ENCODE peak calls at places on chromosomes 5 and 9, in nine cellular contexts. J is tibial nerve, T is heart left ventricle, W is Peyer's patch, M is ascending aorta, D is esophagus squamous epithelium, E is ovary, C is colonic mucosa, B is upper lobe of left lung. I is an unnamed sample.

GRCh38 chr5:58077387-58077786 is 382.5 kb downstream of the PLK2 start:
- DNase-seq in J (no peak), T (no peak), W (no peak), M (no peak), D (no peak), E (no peak), C (no peak), B (no peak), I (no peak)

GRCh38 chr5:147760086-147760485 is 22.4 kb downstream of the JAKMIP2 start:
- DNase-seq in J (no peak), T (no peak), W (no peak), M (no peak), D (no peak), E (no peak), C (no peak), B (no peak), I (no peak)

GRCh38 chr9:128917151-128917849 is 3.5 kb upstream of the PHYHD1 start:
- DNase-seq in J (peak; percentile 86), T (peak; percentile 88), W (no peak), M (peak; percentile 89), D (no peak), E (peak; percentile 92), C (peak; percentile 72), B (peak; percentile 89), I (peak; percentile 73)

GRCh38 chr5:33931136-33931535 is 5.0 kb upstream of the RXFP3 start:
- DNase-seq in J (no peak), T (no peak), W (no peak), M (no peak), D (no peak), E (no peak), C (no peak), B (no peak), I (no peak)

GRCh38 chr5:181100121-181101015 is 30.6 kb downstream of the OR2V1 start:
- DNase-seq in J (no peak), T (no peak), W (no peak), M (peak; percentile 57), D (no peak), E (no peak), C (no peak), B (no peak), I (no peak)

GRCh38 chr9:105074501-105074900 is 146.5 kb upstream of the ABCA1 start:
- DNase-seq in J (no peak), T (no peak), W (no peak), M (no peak), D (no peak), E (no peak), C (no peak), B (no peak), I (no peak)

GRCh38 chr9:116269250-116269649 is 115.7 kb downstream of the PAPPA start:
- DNase-seq in J (no peak), T (no peak), W (no peak), M (no peak), D (no peak), E (no peak), C (no peak), B (no peak), I (no peak)

GRCh38 chr5:173515526-173515925 is 100.9 kb downstream of the BOD1 start:
- DNase-seq in J (no peak), T (no peak), W (no peak), M (no peak), D (no peak), E (no peak), C (no peak), B (no peak), I (no peak)

GRCh38 chr9:104872959-104873850 is 54.8 kb downstream of the ABCA1 start:
- DNase-seq in J (peak; percentile 56), T (no peak), W (no peak), M (peak; percentile 76), D (no peak), E (peak; percentile 60), C (peak; percentile 32), B (peak; percentile 65), I (peak; percentile 28)

GRCh38 chr5:121088341-121088740 is 624.2 kb downstream of the PRR16 start:
- DNase-seq in J (no peak), T (no peak), W (no peak), M (no peak), D (no peak), E (no peak), C (no peak), B (no peak), I (no peak)

GRCh38 chr5:37839441-37840035 is 303 bp downstream of the GDNF start:
- DNase-seq in J (no peak), T (peak; percentile 76), W (no peak), M (no peak), D (no peak), E (peak; percentile 67), C (no peak), B (no peak), I (peak; percentile 25)

GRCh38 chr5:95858023-95858461 is 35.5 kb upstream of the GLRX start:
- DNase-seq in J (no peak), T (no peak), W (no peak), M (peak; percentile 92), D (no peak), E (peak; percentile 59), C (no peak), B (peak; percentile 52), I (no peak)

GRCh38 chr9:37963936-37964739 is 60.2 kb upstream of the SLC25A51 start:
- DNase-seq in J (peak; percentile 20), T (peak; percentile 55), W (no peak), M (peak; percentile 91), D (no peak), E (no peak), C (peak; percentile 66), B (peak; percentile 91), I (peak; percentile 52)

GRCh38 chr9:38022203-38022602 is 46.8 kb downstream of the SHB start:
- DNase-seq in J (no peak), T (no peak), W (no peak), M (no peak), D (no peak), E (no peak), C (no peak), B (no peak), I (no peak)

GRCh38 chr9:97803167-97804058 is 49.6 kb upstream of the FOXE1 start:
- DNase-seq in J (peak; percentile 30), T (peak; percentile 85), W (peak; percentile 61), M (no peak), D (peak; percentile 12), E (peak; percentile 22), C (peak; percentile 74), B (peak; percentile 90), I (peak; percentile 77)

GRCh38 chr5:124730381-124730780 is 16.1 kb downstream of the ZNF608 start:
- DNase-seq in J (no peak), T (no peak), W (no peak), M (no peak), D (no peak), E (no peak), C (no peak), B (no peak), I (no peak)
- H3K4me1 ChIP-seq in J (peaks cover 13% of the 10 kb centered on the region), T (no peaks in the 10 kb centered on the region), W (no peaks in the 10 kb centered on the region), M (no peaks in the 10 kb centered on the region), D (peaks cover 56% of the 10 kb centered on the region), E (no peaks in the 10 kb centered on the region), C (no peaks in the 10 kb centered on the region), B (peaks cover 25% of the 10 kb centered on the region), I (no peaks in the 10 kb centered on the region)

GRCh38 chr5:32707394-32707997 is 3.6 kb upstream of the NPR3 start:
- DNase-seq in J (no peak), T (no peak), W (no peak), M (no peak), D (no peak), E (no peak), C (no peak), B (no peak), I (no peak)

GRCh38 chr5:32710859-32711692 is at the start of gene NPR3:
- DNase-seq in J (no peak), T (no peak), W (no peak), M (peak; percentile 72), D (no peak), E (no peak), C (no peak), B (no peak), I (peak; percentile 8)

GRCh38 chr5:32709789-32710334 is 1.3 kb upstream of the NPR3 start:
- DNase-seq in J (peak; percentile 80), T (peak; percentile 78), W (no peak), M (peak; percentile 84), D (no peak), E (peak; percentile 60), C (peak; percentile 71), B (peak; percentile 53), I (peak; percentile 69)

GRCh38 chr5:32710335-32710858 is 724 bp upstream of the NPR3 start:
- DNase-seq in J (no peak), T (peak; percentile 73), W (no peak), M (peak; percentile 74), D (no peak), E (no peak), C (no peak), B (no peak), I (peak; percentile 9)

GRCh38 chr5:32708949-32709348 is 2.2 kb upstream of the NPR3 start:
- DNase-seq in J (no peak), T (no peak), W (no peak), M (no peak), D (no peak), E (no peak), C (no peak), B (no peak), I (no peak)
- H3K4me3 ChIP-seq in J (no peak overlapping the region), T (no peak overlapping the region), W (no peak overlapping the region), M (no peak overlapping the region), D (no peak overlapping the region), E (no peak overlapping the region), C (no peak overlapping the region), B (no peak overlapping the region), I (no peak overlapping the region)

GRCh38 chr5:141241496-141241895 is 3.7 kb upstream of the PCDHB15 start:
- DNase-seq in J (no peak), T (no peak), W (no peak), M (no peak), D (no peak), E (no peak), C (no peak), B (no peak), I (no peak)

GRCh38 chr5:141234109-141234508 is 11.0 kb downstream of the PCDHB14 start:
- DNase-seq in J (no peak), T (no peak), W (no peak), M (no peak), D (no peak), E (peak; percentile 35), C (no peak), B (no peak), I (no peak)

GRCh38 chr5:141236516-141237313 is 8.5 kb upstream of the PCDHB15 start:
- DNase-seq in J (no peak), T (no peak), W (no peak), M (no peak), D (no peak), E (no peak), C (no peak), B (no peak), I (no peak)
- H3K27me3 ChIP-seq in J (no peaks in the 10 kb centered on the region), T (no peaks in the 10 kb centered on the region), W (no peaks in the 10 kb centered on the region), M (no peaks in the 10 kb centered on the region), D (peaks cover 14% of the 10 kb centered on the region), E (no peaks in the 10 kb centered on the region), C (no peaks in the 10 kb centered on the region), B (no peaks in the 10 kb centered on the region), I (no peaks in the 10 kb centered on the region)

DNA sequence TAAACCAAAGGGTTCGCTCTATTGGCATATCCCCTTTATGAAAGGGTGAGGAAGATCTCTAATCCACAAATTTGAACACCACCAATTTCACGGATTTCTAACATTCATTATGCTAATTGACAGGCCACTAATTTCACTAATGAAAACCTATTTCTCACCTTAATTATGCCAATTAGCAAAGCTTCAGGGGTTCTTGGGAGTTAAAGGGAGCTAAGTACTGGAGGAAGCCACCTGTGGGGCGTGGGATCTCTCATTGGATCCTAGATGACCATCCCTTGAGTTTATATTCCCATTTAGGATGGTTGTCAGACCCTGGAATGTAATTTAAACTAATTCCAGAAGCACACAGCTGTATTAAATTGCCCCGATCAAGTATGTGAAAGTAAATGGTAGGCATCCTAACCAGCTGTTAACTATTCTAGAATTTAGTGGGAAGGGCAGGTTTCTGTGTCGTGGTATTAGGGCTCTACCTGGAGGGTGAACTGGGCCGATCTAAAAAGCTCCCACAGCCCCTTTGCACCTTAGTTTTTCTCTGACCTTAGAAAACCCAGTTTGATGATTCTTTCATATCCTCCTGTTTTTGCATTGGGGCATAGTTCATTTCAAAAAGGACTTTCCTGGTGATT is 77.1 kb downstream of the C9orf152 start:
- DNase-seq in J (no peak), T (no peak), W (no peak), M (no peak), D (no peak), E (no peak), C (no peak), B (no peak), I (no peak)
- H3K4me1 ChIP-seq in J (peaks cover 47% of the 10 kb centered on the region), T (peaks cover 83% of the 10 kb centered on the region), W (no peaks in the 10 kb centered on the region), M (peaks cover 25% of the 10 kb centered on the region), D (peaks cover 64% of the 10 kb centered on the region), E (peaks cover 20% of the 10 kb centered on the region), C (no peaks in the 10 kb centered on the region), B (peaks cover 83% of the 10 kb centered on the region), I (peaks cover 70% of the 10 kb centered on the region)

I was measured in transverse colon.